ENCODE peak calls at places on chromosomes 16 and 17, in seven cellular contexts. One of them, this sample, is unnamed.

GRCh38 chr16:14606102-14606501 is 24.0 kb downstream of the PARN start:
- DNase-seq in mesenteric fat pad: peak
- DNase-seq in GM04504: no peak
- DNase-seq in CD4-positive, alpha-beta memory T cell: no peak
- DNase-seq in heart right ventricle: no peak
- DNase-seq in NCI-H1105 treated with DMSO at 0.1 percent for 48 hours: no peak
- DNase-seq in activated naive CD4-positive, alpha-beta T cell: no peak
- DNase-seq in this sample: no peak

GRCh38 chr16:83802135-83802534 is 5.6 kb upstream of the HSBP1 start:
- DNase-seq in mesenteric fat pad: no peak
- DNase-seq in GM04504: peak
- DNase-seq in CD4-positive, alpha-beta memory T cell: no peak
- DNase-seq in heart right ventricle: peak
- DNase-seq in NCI-H1105 treated with DMSO at 0.1 percent for 48 hours: no peak
- DNase-seq in activated naive CD4-positive, alpha-beta T cell: no peak
- DNase-seq in this sample: no peak

GRCh38 chr16:86631441-86631840 is 53.1 kb downstream of the FOXL1 start:
- DNase-seq in mesenteric fat pad: no peak
- DNase-seq in GM04504: no peak
- DNase-seq in CD4-positive, alpha-beta memory T cell: no peak
- DNase-seq in heart right ventricle: no peak
- DNase-seq in NCI-H1105 treated with DMSO at 0.1 percent for 48 hours: no peak
- DNase-seq in activated naive CD4-positive, alpha-beta T cell: no peak
- DNase-seq in this sample: no peak

GRCh38 chr16:80460004-80460403 is 80.8 kb upstream of the DYNLRB2 start:
- DNase-seq in mesenteric fat pad: no peak
- DNase-seq in GM04504: no peak
- DNase-seq in CD4-positive, alpha-beta memory T cell: no peak
- DNase-seq in heart right ventricle: no peak
- DNase-seq in NCI-H1105 treated with DMSO at 0.1 percent for 48 hours: no peak
- DNase-seq in activated naive CD4-positive, alpha-beta T cell: no peak
- DNase-seq in this sample: no peak

GRCh38 chr16:25959216-25959615 is 267.5 kb downstream of the HS3ST4 start:
- DNase-seq in mesenteric fat pad: no peak
- DNase-seq in GM04504: no peak
- DNase-seq in CD4-positive, alpha-beta memory T cell: no peak
- DNase-seq in heart right ventricle: no peak
- DNase-seq in NCI-H1105 treated with DMSO at 0.1 percent for 48 hours: no peak
- DNase-seq in activated naive CD4-positive, alpha-beta T cell: no peak
- DNase-seq in this sample: no peak

GRCh38 chr17:79615446-79615845 is 4.6 kb upstream of the RBFOX3 start:
- DNase-seq in mesenteric fat pad: no peak
- DNase-seq in GM04504: no peak
- DNase-seq in CD4-positive, alpha-beta memory T cell: no peak
- DNase-seq in heart right ventricle: no peak
- DNase-seq in NCI-H1105 treated with DMSO at 0.1 percent for 48 hours: no peak
- DNase-seq in activated naive CD4-positive, alpha-beta T cell: no peak
- DNase-seq in this sample: no peak

GRCh38 chr16:23981429-23982399 is 145.9 kb downstream of the PRKCB start:
- DNase-seq in mesenteric fat pad: no peak
- DNase-seq in GM04504: no peak
- DNase-seq in CD4-positive, alpha-beta memory T cell: no peak
- DNase-seq in heart right ventricle: no peak
- DNase-seq in NCI-H1105 treated with DMSO at 0.1 percent for 48 hours: no peak
- DNase-seq in activated naive CD4-positive, alpha-beta T cell: no peak
- DNase-seq in this sample: no peak

GRCh38 chr16:81324808-81325207 is 10.0 kb downstream of the GAN start:
- DNase-seq in mesenteric fat pad: no peak
- DNase-seq in GM04504: no peak
- DNase-seq in CD4-positive, alpha-beta memory T cell: no peak
- DNase-seq in heart right ventricle: no peak
- DNase-seq in NCI-H1105 treated with DMSO at 0.1 percent for 48 hours: no peak
- DNase-seq in activated naive CD4-positive, alpha-beta T cell: no peak
- DNase-seq in this sample: no peak

GRCh38 chr17:82184761-82185160 is 27.9 kb downstream of the CCDC57 start:
- DNase-seq in mesenteric fat pad: no peak
- DNase-seq in GM04504: no peak
- DNase-seq in CD4-positive, alpha-beta memory T cell: no peak
- DNase-seq in heart right ventricle: no peak
- DNase-seq in NCI-H1105 treated with DMSO at 0.1 percent for 48 hours: no peak
- DNase-seq in activated naive CD4-positive, alpha-beta T cell: no peak
- DNase-seq in this sample: no peak

GRCh38 chr17:42358434-42358833 is 29.8 kb downstream of the STAT3 start:
- DNase-seq in mesenteric fat pad: peak
- DNase-seq in GM04504: no peak
- DNase-seq in CD4-positive, alpha-beta memory T cell: no peak
- DNase-seq in heart right ventricle: no peak
- DNase-seq in NCI-H1105 treated with DMSO at 0.1 percent for 48 hours: no peak
- DNase-seq in activated naive CD4-positive, alpha-beta T cell: no peak
- DNase-seq in this sample: no peak

GRCh38 chr17:7988750-7989178 is 13.7 kb upstream of the GUCY2D start:
- DNase-seq in mesenteric fat pad: no peak
- DNase-seq in GM04504: peak
- DNase-seq in CD4-positive, alpha-beta memory T cell: peak
- DNase-seq in heart right ventricle: peak
- DNase-seq in NCI-H1105 treated with DMSO at 0.1 percent for 48 hours: peak
- DNase-seq in activated naive CD4-positive, alpha-beta T cell: no peak
- DNase-seq in this sample: peak

This sample was measured in central memory CD8-positive, alpha-beta T cell.